ENCODE peak calls at places on chromosomes 11 and 22, in six cellular contexts. H is IMR-90; R is A549; M is effector memory CD8-positive, alpha-beta T cell; P is foreskin keratinocyte; Q is Right ventricle myocardium superior. J is an unnamed sample.

GRCh38 chr22:27175444-27175843 is 518.1 kb downstream of the MIAT start:
- ATAC-seq in H (no peak), R (no peak), M (no peak), P (no peak), Q (no peak), J (no peak)

GRCh38 chr22:19022755-19023154 is 86.7 kb upstream of the PRODH start:
- ATAC-seq in H (no peak), R (no peak), M (peak), P (no peak), Q (no peak), J (no peak)

GRCh38 chr11:67261942-67262681 is 4.2 kb upstream of the GRK2 start:
- ATAC-seq in H (no peak), R (peak), M (no peak), P (peak), Q (no peak), J (no peak)

GRCh38 chr11:119584193-119585037 is 144.6 kb downstream of the NECTIN1 start:
- ATAC-seq in H (peak), R (peak), M (no peak), P (peak), Q (peak), J (peak)

GRCh38 chr11:108985611-108986279 is 320.9 kb downstream of the DDX10 start:
- ATAC-seq in H (peak), R (no peak), M (no peak), P (peak), Q (peak), J (no peak)

GRCh38 chr22:46569055-46569847 is 31.8 kb upstream of the CELSR1 start:
- ATAC-seq in H (no peak), R (peak), M (no peak), P (no peak), Q (no peak), J (no peak)

GRCh38 chr11:102552447-102553200 is 22.1 kb upstream of the MMP7 start:
- ATAC-seq in H (peak), R (peak), M (no peak), P (peak), Q (no peak), J (peak)

GRCh38 chr11:17036666-17037658 is 22.7 kb upstream of the PLEKHA7 start:
- ATAC-seq in H (no peak), R (peak), M (no peak), P (peak), Q (no peak), J (no peak)

GRCh38 chr11:106031210-106031845 is 9.3 kb upstream of the MSANTD4 start:
- ATAC-seq in H (peak), R (no peak), M (no peak), P (peak), Q (no peak), J (peak)

GRCh38 chr11:77009533-77010160 is 24.6 kb upstream of the B3GNT6 start:
- ATAC-seq in H (no peak), R (no peak), M (no peak), P (no peak), Q (no peak), J (no peak)

GRCh38 chr22:44143596-44143995 is 37.1 kb upstream of the PARVG start:
- ATAC-seq in H (no peak), R (no peak), M (no peak), P (no peak), Q (no peak), J (no peak)

GRCh38 chr11:96215094-96215782 is 127.8 kb downstream of the MAML2 start:
- ATAC-seq in H (peak), R (peak), M (peak), P (no peak), Q (peak), J (peak)

GRCh38 chr11:124612045-124612444 is 817 bp downstream of the PANX3 start:
- ATAC-seq in H (no peak), R (no peak), M (no peak), P (no peak), Q (no peak), J (no peak)

GRCh38 chr22:20169253-20169822 is 18.5 kb upstream of the CCDC188 start:
- ATAC-seq in H (no peak), R (no peak), M (no peak), P (no peak), Q (no peak), J (no peak)

GRCh38 chr11:32566527-32566926 is 17.1 kb upstream of the EIF3M start:
- ATAC-seq in H (no peak), R (no peak), M (no peak), P (no peak), Q (no peak), J (no peak)

GRCh38 chr11:64048042-64048854 is 12.5 kb downstream of the FLRT1 start:
- ATAC-seq in H (no peak), R (peak), M (no peak), P (no peak), Q (peak), J (no peak)

GRCh38 chr11:70323811-70324210 is 53.3 kb downstream of the PPFIA1 start:
- ATAC-seq in H (peak), R (peak), M (no peak), P (no peak), Q (no peak), J (peak)

GRCh38 chr22:37080438-37080837 is 28.9 kb downstream of the KCTD17 start:
- ATAC-seq in H (no peak), R (no peak), M (no peak), P (no peak), Q (no peak), J (no peak)

GRCh38 chr11:104727095-104727494 is 171.2 kb downstream of the CASP12 start:
- ATAC-seq in H (no peak), R (no peak), M (no peak), P (no peak), Q (no peak), J (no peak)

GRCh38 chr11:130416906-130417305 is 11.5 kb downstream of the ADAMTS8 start:
- ATAC-seq in H (no peak), R (no peak), M (no peak), P (no peak), Q (no peak), J (no peak)

GRCh38 chr11:77127969-77128691 is at the start of gene MYO7A:
- ATAC-seq in H (peak), R (peak), M (no peak), P (peak), Q (peak), J (peak)

GRCh38 chr11:22640862-22641261 is 15.2 kb upstream of the FANCF start:
- ATAC-seq in H (no peak), R (no peak), M (no peak), P (no peak), Q (no peak), J (no peak)

GRCh38 chr11:12829536-12830314 is 155.5 kb downstream of the TEAD1 start:
- ATAC-seq in H (no peak), R (no peak), M (no peak), P (no peak), Q (no peak), J (no peak)

GRCh38 chr11:8080674-8081590 is at the start of gene TUB:
- ATAC-seq in H (peak), R (peak), M (peak), P (peak), Q (peak), J (peak)

GRCh38 chr22:20873215-20873614 is 14.4 kb downstream of the SNAP29 start:
- ATAC-seq in H (no peak), R (no peak), M (no peak), P (no peak), Q (no peak), J (no peak)

GRCh38 chr22:35459423-35459894 is 59.5 kb downstream of the MCM5 start:
- ATAC-seq in H (no peak), R (no peak), M (no peak), P (no peak), Q (no peak), J (no peak)

GRCh38 chr22:44116755-44117684 is 63.7 kb upstream of the PARVG start:
- ATAC-seq in H (no peak), R (no peak), M (no peak), P (no peak), Q (peak), J (no peak)

GRCh38 chr22:35973388-35973787 is 55.2 kb downstream of the RBFOX2 start:
- ATAC-seq in H (no peak), R (no peak), M (no peak), P (no peak), Q (no peak), J (no peak)

GRCh38 chr11:32325187-32325586 is 110.2 kb downstream of the WT1 start:
- ATAC-seq in H (no peak), R (no peak), M (no peak), P (no peak), Q (no peak), J (no peak)

GRCh38 chr22:48708558-48709245 is 1119.0 kb downstream of the BRD1 start:
- ATAC-seq in H (no peak), R (no peak), M (no peak), P (no peak), Q (no peak), J (no peak)

GRCh38 chr22:40412441-40412840 is 42.0 kb downstream of the SGSM3 start:
- ATAC-seq in H (no peak), R (no peak), M (peak), P (no peak), Q (no peak), J (no peak)

GRCh38 chr11:27505781-27506180 is 788 bp downstream of the LIN7C start:
- ATAC-seq in H (no peak), R (peak), M (no peak), P (peak), Q (peak), J (no peak)

GRCh38 chr22:32202539-32203180 is 2.2 kb downstream of the RFPL2 start:
- ATAC-seq in H (peak), R (peak), M (peak), P (peak), Q (peak), J (no peak)

GRCh38 chr22:28369849-28370248 is 309.8 kb downstream of the TTC28 start:
- ATAC-seq in H (no peak), R (no peak), M (no peak), P (no peak), Q (no peak), J (no peak)

GRCh38 chr11:108916290-108916689 is 251.4 kb downstream of the DDX10 start:
- ATAC-seq in H (peak), R (no peak), M (no peak), P (peak), Q (no peak), J (no peak)

GRCh38 chr11:75850787-75851186 is 35.8 kb downstream of the UVRAG start:
- ATAC-seq in H (no peak), R (no peak), M (no peak), P (no peak), Q (peak), J (no peak)

GRCh38 chr11:7467652-7468051 is 17.7 kb upstream of the OLFML1 start:
- ATAC-seq in H (no peak), R (no peak), M (no peak), P (no peak), Q (no peak), J (no peak)

GRCh38 chr11:42840176-42840829 is 471.5 kb upstream of the API5 start:
- ATAC-seq in H (no peak), R (no peak), M (no peak), P (no peak), Q (no peak), J (no peak)

J was measured in esophagus mucosa.